ENCODE peak calls at places on chromosomes 3 and 15, in ten cellular contexts. D is upper lobe of right lung; Z is heart right ventricle; K is aorta; M is Peyer's patch; L is neural progenitor cell; G is astrocyte; N is naive thymus-derived CD4-positive, alpha-beta T cell; Q is PC-9; A is heart left ventricle. U is an unnamed sample.

GRCh38 chr15:67762610-67763368 is 62.5 kb upstream of the SKOR1 start:
- DNase-seq in A (no peak), G (no peak), M (no peak), K (no peak), L (no peak), N (peak; percentile 63), Z (no peak), Q (no peak), D (no peak), U (no peak)

GRCh38 chr3:49701388-49702077 is 12.2 kb downstream of the RNF123 start:
- DNase-seq in Q (peak; percentile 23), A (no peak), G (no peak), D (no peak), Z (no peak), N (no peak), K (no peak), L (peak; percentile 75), M (no peak), U (no peak)

GRCh38 chr3:94137377-94137776 is 74.5 kb downstream of the NSUN3 start:
- DNase-seq in Q (no peak), N (no peak), D (no peak), G (peak; percentile 26), K (no peak), M (no peak), A (no peak), Z (no peak), L (no peak), U (no peak)

GRCh38 chr15:65841121-65841930 is 28.0 kb upstream of the RAB11A start:
- DNase-seq in G (no peak), Z (no peak), N (no peak), D (peak; percentile 78), L (peak; percentile 5), M (peak; percentile 42), Q (no peak), A (no peak), K (no peak), U (no peak)

GRCh38 chr3:52298147-52299098 is 10.8 kb downstream of the GLYCTK start:
- DNase-seq in A (no peak), M (no peak), K (no peak), Z (no peak), L (peak; percentile 76), Q (no peak), D (no peak), G (no peak), N (no peak), U (no peak)

GRCh38 chr3:168620854-168621253 is 525.1 kb upstream of the GOLIM4 start:
- DNase-seq in K (no peak), M (no peak), Q (peak; percentile 18), A (no peak), L (peak; percentile 71), D (no peak), Z (no peak), G (no peak), N (no peak), U (no peak)

GRCh38 chr15:65286069-65286703 is 497 bp downstream of the PARP16 start:
- DNase-seq in Z (peak; percentile 60), Q (no peak), L (peak; percentile 87), M (peak; percentile 78), A (peak; percentile 15), G (peak; percentile 18), N (no peak), D (no peak), K (no peak), U (peak; percentile 16)

GRCh38 chr3:123930426-123930825 is 30.6 kb downstream of the CCDC14 start:
- DNase-seq in G (no peak), M (no peak), D (no peak), Q (no peak), A (no peak), Z (no peak), N (no peak), K (no peak), L (no peak), U (no peak)

GRCh38 chr3:176415896-176416295 is 781.4 kb downstream of the TBL1XR1 start:
- DNase-seq in D (no peak), L (no peak), G (no peak), A (no peak), K (no peak), Z (no peak), N (no peak), M (no peak), Q (no peak), U (no peak)

GRCh38 chr3:176416870-176417269 is 780.4 kb downstream of the TBL1XR1 start:
- DNase-seq in Q (no peak), L (no peak), K (no peak), G (no peak), A (no peak), N (no peak), D (no peak), Z (no peak), M (no peak), U (no peak)
- H3K9me3 ChIP-seq in Q (peaks cover 4% of the 10 kb centered on the region), L (no peaks in the 10 kb centered on the region), K (no peaks in the 10 kb centered on the region), G (no peaks in the 10 kb centered on the region), A (no peaks in the 10 kb centered on the region), N (no peaks in the 10 kb centered on the region), D (no peaks in the 10 kb centered on the region), Z (no peaks in the 10 kb centered on the region), M (no peaks in the 10 kb centered on the region), U (no peaks in the 10 kb centered on the region)

DNA sequence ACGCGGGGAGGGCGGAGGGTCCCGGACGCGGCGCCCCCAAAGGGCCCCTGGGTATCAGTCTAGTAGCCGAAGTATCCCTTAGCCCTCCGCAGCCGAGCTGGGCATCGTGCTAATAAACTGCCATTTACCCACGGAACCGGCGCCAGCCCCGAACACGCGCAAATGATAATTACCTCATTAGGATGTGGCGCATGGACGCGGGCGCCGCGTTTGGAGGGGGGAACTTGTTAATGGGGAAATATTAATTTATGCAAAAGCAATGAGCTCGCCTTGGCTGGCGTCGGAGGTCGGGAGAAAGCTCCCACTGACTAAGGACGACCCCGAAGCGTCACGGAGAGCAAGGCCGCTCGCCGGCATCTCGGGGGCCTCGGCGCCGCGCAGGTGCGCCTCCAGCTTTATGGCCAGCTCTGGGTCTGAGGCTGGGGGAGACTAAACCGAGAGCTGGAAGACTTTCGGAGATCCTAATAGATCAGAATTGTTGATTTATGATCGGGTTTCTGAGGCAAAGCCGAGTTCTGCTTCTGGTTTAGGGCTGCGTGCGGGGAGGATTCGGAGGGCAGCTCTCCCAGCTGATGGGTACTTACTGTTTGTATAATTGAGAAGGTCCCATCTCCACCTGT is 474 bp upstream of the FEZF2 start:
- DNase-seq in N (no peak), Q (no peak), A (no peak), D (no peak), K (no peak), M (no peak), Z (no peak), L (peak; percentile 49), G (no peak), U (no peak)
- H3K9me3 ChIP-seq in N (no peaks in the 10 kb centered on the region), Q (no peaks in the 10 kb centered on the region), A (no peaks in the 10 kb centered on the region), D (no peaks in the 10 kb centered on the region), K (no peaks in the 10 kb centered on the region), M (no peaks in the 10 kb centered on the region), Z (no peaks in the 10 kb centered on the region), L (no peaks in the 10 kb centered on the region), G (peaks cover 3% of the 10 kb centered on the region), U (no peaks in the 10 kb centered on the region)

GRCh38 chr15:98835889-98836288 is 171.7 kb downstream of the PGPEP1L start:
- DNase-seq in K (no peak), L (no peak), M (no peak), G (no peak), N (no peak), Q (no peak), D (no peak), A (no peak), Z (no peak), U (no peak)

GRCh38 chr15:98830034-98830634 is 177.5 kb downstream of the PGPEP1L start:
- DNase-seq in A (no peak), M (no peak), G (no peak), K (no peak), D (no peak), Q (no peak), N (no peak), L (no peak), Z (no peak), U (no peak)

GRCh38 chr15:98838387-98839259 is 169.0 kb downstream of the PGPEP1L start:
- DNase-seq in D (no peak), G (no peak), K (no peak), Z (no peak), A (no peak), Q (no peak), M (no peak), L (no peak), N (no peak), U (no peak)

GRCh38 chr15:98840010-98840409 is 167.6 kb downstream of the PGPEP1L start:
- DNase-seq in D (no peak), Q (no peak), A (no peak), M (no peak), G (no peak), L (no peak), Z (no peak), N (no peak), K (no peak), U (no peak)

DNA sequence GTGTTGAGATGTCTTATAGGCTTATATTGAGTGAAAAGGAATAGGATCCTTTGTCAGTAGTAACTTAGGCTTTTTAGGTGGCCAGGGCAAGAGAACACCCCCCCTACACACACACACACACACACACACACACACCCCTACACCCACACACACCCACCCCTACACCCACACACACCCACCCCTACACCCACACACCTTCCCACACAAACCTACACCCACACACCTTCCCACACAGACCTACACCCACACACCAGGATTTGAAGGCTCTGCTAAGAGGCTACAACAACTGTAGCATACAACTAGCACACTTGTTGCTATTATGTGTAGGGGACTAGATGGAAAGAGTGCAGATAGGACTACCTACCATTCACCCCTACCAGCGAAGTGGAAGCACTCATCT is 172.6 kb downstream of the PGPEP1L start:
- DNase-seq in K (no peak), A (no peak), G (no peak), M (no peak), Q (no peak), D (no peak), N (no peak), Z (no peak), L (no peak), U (no peak)
- H3K9me3 ChIP-seq in K (peaks cover 3% of the 10 kb centered on the region), A (peaks cover 23% of the 10 kb centered on the region), G (peaks cover 13% of the 10 kb centered on the region), M (peaks cover 11% of the 10 kb centered on the region), Q (peaks cover 42% of the 10 kb centered on the region), D (peaks cover 25% of the 10 kb centered on the region), N (peaks cover 22% of the 10 kb centered on the region), Z (peaks cover 45% of the 10 kb centered on the region), L (peaks cover 10% of the 10 kb centered on the region), U (peaks cover 7% of the 10 kb centered on the region)

GRCh38 chr15:84621358-84621979 is 20.7 kb downstream of the ZSCAN2 start:
- DNase-seq in M (no peak), A (no peak), Z (no peak), N (no peak), G (no peak), Q (no peak), K (no peak), L (no peak), D (no peak), U (no peak)

GRCh38 chr15:84611631-84612030 is 10.8 kb downstream of the ZSCAN2 start:
- DNase-seq in D (no peak), M (no peak), Z (no peak), K (no peak), N (no peak), L (no peak), A (no peak), G (peak; percentile 29), Q (no peak), U (no peak)

GRCh38 chr15:84620626-84621025 is 19.8 kb downstream of the ZSCAN2 start:
- DNase-seq in G (no peak), Q (no peak), L (no peak), D (no peak), M (no peak), A (no peak), N (no peak), Z (no peak), K (no peak), U (no peak)

DNA sequence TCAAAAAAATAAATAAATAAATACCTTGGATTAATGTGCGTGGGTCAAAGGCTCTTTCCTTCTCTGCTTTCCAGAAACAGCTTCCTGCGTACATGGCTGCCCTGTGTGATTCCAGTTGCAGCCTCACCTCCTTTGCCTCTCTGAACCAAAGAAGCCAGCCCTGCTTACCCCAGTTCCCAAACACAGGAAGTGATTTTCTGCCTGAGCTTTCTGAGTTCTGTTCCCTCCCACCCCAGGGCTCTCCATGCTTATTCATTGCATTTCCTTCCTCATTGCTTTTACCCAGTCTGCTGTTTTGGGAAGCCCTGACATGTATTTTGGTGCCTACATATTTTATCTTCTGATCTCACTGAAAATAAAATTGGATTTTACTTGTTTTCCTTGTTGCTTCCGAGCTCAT is 15.4 kb downstream of the ZSCAN2 start:
- DNase-seq in G (no peak), M (no peak), D (no peak), Z (no peak), L (no peak), N (no peak), A (no peak), K (no peak), Q (no peak), U (no peak)
- H3K9me3 ChIP-seq in G (peaks cover 14% of the 10 kb centered on the region), M (peaks cover 6% of the 10 kb centered on the region), D (peaks cover 9% of the 10 kb centered on the region), Z (peaks cover 14% of the 10 kb centered on the region), L (peaks cover 5% of the 10 kb centered on the region), N (peaks cover 7% of the 10 kb centered on the region), A (peaks cover 8% of the 10 kb centered on the region), K (peaks cover 3% of the 10 kb centered on the region), Q (peaks cover 13% of the 10 kb centered on the region), U (peaks cover 3% of the 10 kb centered on the region)

U was measured in T-helper 17 cell.